ENCODE peak calls at places on chromosomes 12 and 14, in four cellular contexts. One of them, this sample, is unnamed.

GRCh38 chr14:28297559-28297958 is 469.0 kb upstream of the FOXG1 start:
- DNase-seq in H1: no peak
- DNase-seq in mesendoderm: no peak
- DNase-seq in IMR-90: no peak
- DNase-seq in this sample: no peak

GRCh38 chr12:52182898-52183543 is 8.8 kb downstream of the KRT80 start:
- DNase-seq in IMR-90: peak
- DNase-seq in H1: no peak
- DNase-seq in mesendoderm: peak
- DNase-seq in this sample: no peak

GRCh38 chr12:48997719-48998496 is 1.3 kb downstream of the DDN start:
- DNase-seq in mesendoderm: no peak
- DNase-seq in IMR-90: no peak
- DNase-seq in H1: peak
- DNase-seq in this sample: peak

GRCh38 chr14:55578511-55578910 is 1.5 kb upstream of the KTN1 start:
- DNase-seq in mesendoderm: no peak
- DNase-seq in H1: no peak
- DNase-seq in IMR-90: no peak
- DNase-seq in this sample: no peak

GRCh38 chr14:35399083-35399807 is 5.3 kb downstream of the NFKBIA start:
- DNase-seq in IMR-90: no peak
- DNase-seq in H1: no peak
- DNase-seq in mesendoderm: no peak
- DNase-seq in this sample: no peak

GRCh38 chr12:56080556-56081138 is 682 bp downstream of the ERBB3 start:
- DNase-seq in mesendoderm: peak
- DNase-seq in H1: peak
- DNase-seq in IMR-90: no peak
- DNase-seq in this sample: peak

GRCh38 chr14:54138354-54139038 is 181.9 kb upstream of the BMP4 start:
- DNase-seq in IMR-90: no peak
- DNase-seq in mesendoderm: no peak
- DNase-seq in H1: no peak
- DNase-seq in this sample: no peak

GRCh38 chr12:110249105-110249504 is 31.9 kb upstream of the ATP2A2 start:
- DNase-seq in mesendoderm: no peak
- DNase-seq in H1: no peak
- DNase-seq in IMR-90: peak
- DNase-seq in this sample: peak

GRCh38 chr12:5456906-5457305 is 25.0 kb downstream of the NTF3 start:
- DNase-seq in mesendoderm: peak
- DNase-seq in H1: no peak
- DNase-seq in IMR-90: peak
- DNase-seq in this sample: no peak

GRCh38 chr12:131231194-131231980 is 277.7 kb downstream of the ADGRD1 start:
- DNase-seq in H1: no peak
- DNase-seq in IMR-90: no peak
- DNase-seq in mesendoderm: no peak
- DNase-seq in this sample: no peak

GRCh38 chr12:3553681-3554546 is 62.9 kb downstream of the PRMT8 start:
- DNase-seq in mesendoderm: peak
- DNase-seq in IMR-90: no peak
- DNase-seq in H1: no peak
- DNase-seq in this sample: peak

GRCh38 chr12:132172619-132173018 is 28.4 kb downstream of the NOC4L start:
- DNase-seq in IMR-90: no peak
- DNase-seq in H1: no peak
- DNase-seq in mesendoderm: no peak
- DNase-seq in this sample: no peak

DNA sequence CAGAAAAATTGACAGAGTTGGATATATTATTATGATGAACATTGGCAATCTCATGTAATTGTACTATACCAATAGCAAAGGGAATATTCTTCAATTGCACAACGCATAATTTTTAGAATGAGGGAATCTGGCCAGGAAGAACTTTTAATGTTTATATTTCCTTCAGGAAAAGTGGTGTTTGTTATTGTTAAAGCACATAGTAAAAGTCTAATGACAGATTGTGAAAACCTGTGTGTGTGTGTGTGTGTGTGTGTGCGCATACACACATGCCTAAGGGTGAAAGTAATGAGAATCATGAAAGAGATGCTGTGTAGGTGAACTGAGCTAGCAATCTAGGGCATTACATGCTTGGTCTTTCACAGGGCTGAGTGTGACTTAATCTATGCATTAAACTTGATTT is 877.7 kb downstream of the SLC6A15 start:
- DNase-seq in mesendoderm: no peak
- DNase-seq in H1: no peak
- DNase-seq in IMR-90: peak
- DNase-seq in this sample: no peak
- H3K56ac ChIP-seq in mesendoderm: no peak
- H3K56ac ChIP-seq in H1: no peak
- H3K56ac ChIP-seq in IMR-90: no peak
- H3K56ac ChIP-seq in this sample: no peak

DNA sequence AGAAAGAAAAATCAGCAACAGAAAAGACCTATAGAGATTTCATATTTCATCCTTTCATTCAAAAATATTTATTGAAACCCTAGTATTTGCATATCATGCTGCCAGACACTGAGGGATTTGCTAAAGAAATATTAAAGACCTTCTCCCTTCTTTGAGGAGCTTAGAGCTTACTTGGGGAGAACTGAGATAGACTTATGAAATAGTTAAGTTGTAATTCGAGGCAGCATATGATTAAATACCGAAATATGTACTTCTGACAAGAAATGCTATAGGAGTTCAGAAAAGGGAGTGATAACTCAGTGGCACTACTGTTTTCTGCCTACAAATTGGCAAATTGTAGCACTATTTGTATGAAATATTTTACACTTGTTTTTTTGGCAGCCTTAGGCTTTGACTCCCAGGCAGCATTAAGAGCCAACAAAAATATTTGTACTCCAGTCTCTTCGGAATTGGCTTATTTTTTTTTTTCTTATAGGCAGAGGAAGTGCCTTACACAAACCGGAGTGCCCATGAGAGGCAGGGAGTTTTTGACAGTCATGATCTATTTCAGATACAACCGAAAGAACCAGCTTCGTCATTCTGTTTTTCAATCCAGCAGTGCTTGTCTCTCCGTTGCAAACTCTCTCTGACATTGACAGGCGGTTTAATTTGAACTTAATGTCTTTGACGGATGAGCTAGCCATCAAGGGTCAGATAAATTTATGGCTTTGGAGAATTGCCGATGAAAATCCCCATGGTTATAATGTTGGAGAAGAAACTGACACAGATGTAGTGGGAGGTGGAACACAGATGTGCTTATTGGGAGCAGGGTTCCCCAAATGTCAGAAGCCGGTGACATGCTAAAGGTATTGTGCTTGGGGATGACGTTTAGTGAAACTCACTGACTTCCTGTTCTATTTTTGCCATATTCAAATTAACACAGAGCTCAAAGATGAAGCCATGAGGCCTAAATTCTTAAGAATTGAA is 59.4 kb downstream of the PLXNC1 start:
- DNase-seq in IMR-90: no peak
- DNase-seq in H1: no peak
- DNase-seq in mesendoderm: no peak
- DNase-seq in this sample: no peak
- H3K56ac ChIP-seq in IMR-90: no peak
- H3K56ac ChIP-seq in H1: no peak
- H3K56ac ChIP-seq in mesendoderm: no peak
- H3K56ac ChIP-seq in this sample: no peak

GRCh38 chr12:66708704-66709443 is 30.0 kb upstream of the GRIP1 start:
- DNase-seq in mesendoderm: no peak
- DNase-seq in IMR-90: peak
- DNase-seq in H1: no peak
- DNase-seq in this sample: no peak
- H3K56ac ChIP-seq in mesendoderm: no peak
- H3K56ac ChIP-seq in IMR-90: no peak
- H3K56ac ChIP-seq in H1: no peak
- H3K56ac ChIP-seq in this sample: no peak

GRCh38 chr14:100279563-100279962 is 26.7 kb downstream of the SLC25A29 start:
- DNase-seq in H1: no peak
- DNase-seq in IMR-90: no peak
- DNase-seq in mesendoderm: no peak
- DNase-seq in this sample: no peak
- H3K56ac ChIP-seq in H1: no peak
- H3K56ac ChIP-seq in IMR-90: no peak
- H3K56ac ChIP-seq in mesendoderm: no peak
- H3K56ac ChIP-seq in this sample: no peak

GRCh38 chr12:106696071-106696470 is 78.4 kb upstream of the RIC8B start:
- DNase-seq in H1: no peak
- DNase-seq in IMR-90: no peak
- DNase-seq in mesendoderm: no peak
- DNase-seq in this sample: no peak

GRCh38 chr12:106692896-106693295 is 81.6 kb upstream of the RIC8B start:
- DNase-seq in mesendoderm: no peak
- DNase-seq in H1: no peak
- DNase-seq in IMR-90: no peak
- DNase-seq in this sample: no peak

GRCh38 chr12:106693421-106693820 is 81.1 kb upstream of the RIC8B start:
- DNase-seq in mesendoderm: no peak
- DNase-seq in H1: no peak
- DNase-seq in IMR-90: no peak
- DNase-seq in this sample: no peak

GRCh38 chr12:106696861-106697417 is 77.5 kb upstream of the RIC8B start:
- DNase-seq in mesendoderm: no peak
- DNase-seq in H1: no peak
- DNase-seq in IMR-90: no peak
- DNase-seq in this sample: no peak
- H3K56ac ChIP-seq in mesendoderm: no peak
- H3K56ac ChIP-seq in H1: no peak
- H3K56ac ChIP-seq in IMR-90: no peak
- H3K56ac ChIP-seq in this sample: no peak

This sample was measured in H9.